ENCODE peak calls at places on chromosomes 2 and 18, in five cellular contexts. P is IMR-90, B is K562, F is hepatocyte, U is adrenal gland. K is an unnamed sample.

GRCh38 chr18:22840606-22841144 is 92.5 kb upstream of the RBBP8 start:
- DNase-seq in B (no peak), F (no peak), U (no peak), P (peak; percentile 49), K (no peak)

GRCh38 chr2:96108578-96109561 is 7.5 kb downstream of the ADRA2B start:
- DNase-seq in F (no peak), U (no peak), P (no peak), B (no peak), K (no peak)

GRCh38 chr2:145563752-145564615 is 1044.1 kb upstream of the ZEB2 start:
- DNase-seq in P (peak; percentile 72), B (no peak), U (no peak), F (peak; percentile 41), K (peak; percentile 30)

GRCh38 chr2:148161909-148162308 is 141.0 kb downstream of the MBD5 start:
- DNase-seq in B (peak; percentile 5), P (no peak), F (no peak), U (no peak), K (no peak)

GRCh38 chr2:152363933-152364332 is 29.0 kb downstream of the FMNL2 start:
- DNase-seq in U (no peak), B (no peak), F (no peak), P (no peak), K (no peak)

GRCh38 chr2:178829299-178829698 is 22.1 kb upstream of the TTN start:
- DNase-seq in F (no peak), B (no peak), U (no peak), P (peak; percentile 9), K (no peak)

GRCh38 chr2:156399950-156400703 is 36.1 kb upstream of the GPD2 start:
- DNase-seq in U (peak; percentile 86), B (peak; percentile 73), P (peak; percentile 64), F (peak; percentile 82), K (peak; percentile 82)

GRCh38 chr18:55381277-55381676 is 206.7 kb downstream of the TCF4 start:
- DNase-seq in P (peak; percentile 89), U (no peak), F (no peak), B (no peak), K (no peak)

GRCh38 chr18:39788395-39788794 is 2166.6 kb upstream of the PIK3C3 start:
- DNase-seq in P (peak; percentile 18), U (no peak), F (no peak), B (no peak), K (no peak)

GRCh38 chr18:62452280-62452824 is 70.5 kb upstream of the ZCCHC2 start:
- DNase-seq in B (no peak), U (no peak), F (peak; percentile 53), P (peak; percentile 19), K (no peak)

GRCh38 chr18:70621710-70622109 is 332.9 kb downstream of the SOCS6 start:
- DNase-seq in F (no peak), B (no peak), U (no peak), P (no peak), K (no peak)

GRCh38 chr2:120760446-120761135 is 24.9 kb downstream of the GLI2 start:
- DNase-seq in B (no peak), F (no peak), P (peak; percentile 38), U (no peak), K (no peak)

GRCh38 chr2:204967199-204967995 is 422.1 kb downstream of the PARD3B start:
- DNase-seq in P (no peak), U (peak; percentile 14), B (no peak), F (no peak), K (no peak)

GRCh38 chr2:218679119-218679518 is 7.2 kb downstream of the STK36 start:
- DNase-seq in F (no peak), U (no peak), P (peak; percentile 32), B (peak; percentile 50), K (no peak)

GRCh38 chr2:3692375-3692774 is 11.0 kb upstream of the DCDC2C start:
- DNase-seq in P (peak; percentile 31), U (no peak), B (peak; percentile 12), F (no peak), K (no peak)

GRCh38 chr2:230864605-230865323 is at the start of gene ITM2C:
- DNase-seq in U (peak; percentile 57), B (peak; percentile 91), F (peak; percentile 93), P (peak; percentile 62), K (peak; percentile 61)

GRCh38 chr2:65114921-65115320 is 15.0 kb downstream of the RAB1A start:
- DNase-seq in P (no peak), U (no peak), B (no peak), F (no peak), K (no peak)

GRCh38 chr18:59606193-59607175 is 90.7 kb downstream of the CCBE1 start:
- DNase-seq in P (peak; percentile 89), B (no peak), U (no peak), F (no peak), K (no peak)

GRCh38 chr2:232230557-232230956 is 148.0 kb upstream of the ALPP start:
- DNase-seq in P (peak; percentile 17), U (no peak), B (peak; percentile 9), F (peak; percentile 13), K (no peak)

GRCh38 chr2:199692489-199692888 is 158.5 kb downstream of the FTCDNL1 start:
- DNase-seq in P (no peak), F (peak; percentile 25), B (no peak), U (peak; percentile 20), K (no peak)

GRCh38 chr2:44130441-44130840 is 38.2 kb upstream of the PPM1B start:
- DNase-seq in U (no peak), B (peak; percentile 8), P (peak; percentile 73), F (no peak), K (no peak)

GRCh38 chr2:64860321-64860751 is 128.9 kb upstream of the SLC1A4 start:
- DNase-seq in F (no peak), U (peak; percentile 32), B (no peak), P (no peak), K (no peak)

GRCh38 chr18:60875957-60876507 is 457.2 kb upstream of the CDH20 start:
- DNase-seq in F (no peak), P (no peak), U (no peak), B (no peak), K (no peak)

GRCh38 chr2:486381-486780 is 190.8 kb downstream of the TMEM18 start:
- DNase-seq in P (no peak), U (no peak), B (no peak), F (no peak), K (no peak)

GRCh38 chr2:25740810-25741381 is 67.5 kb upstream of the DTNB start:
- DNase-seq in F (no peak), P (no peak), U (no peak), B (no peak), K (no peak)

GRCh38 chr18:24726727-24727539 is 266.5 kb downstream of the HRH4 start:
- DNase-seq in P (peak; percentile 86), U (peak; percentile 61), B (peak; percentile 39), F (peak; percentile 87), K (peak; percentile 51)

GRCh38 chr2:205768815-205769493 is 86.7 kb downstream of the NRP2 start:
- DNase-seq in F (no peak), U (no peak), P (peak; percentile 60), B (no peak), K (peak; percentile 31)

GRCh38 chr2:28601612-28602011 is 105.8 kb downstream of the PLB1 start:
- DNase-seq in B (no peak), P (no peak), F (no peak), U (no peak), K (no peak)
- H3K4me3 ChIP-seq in B (no peak overlapping the region), P (no peak overlapping the region), F (no peak overlapping the region), U (no peak overlapping the region), K (no peak overlapping the region)

DNA sequence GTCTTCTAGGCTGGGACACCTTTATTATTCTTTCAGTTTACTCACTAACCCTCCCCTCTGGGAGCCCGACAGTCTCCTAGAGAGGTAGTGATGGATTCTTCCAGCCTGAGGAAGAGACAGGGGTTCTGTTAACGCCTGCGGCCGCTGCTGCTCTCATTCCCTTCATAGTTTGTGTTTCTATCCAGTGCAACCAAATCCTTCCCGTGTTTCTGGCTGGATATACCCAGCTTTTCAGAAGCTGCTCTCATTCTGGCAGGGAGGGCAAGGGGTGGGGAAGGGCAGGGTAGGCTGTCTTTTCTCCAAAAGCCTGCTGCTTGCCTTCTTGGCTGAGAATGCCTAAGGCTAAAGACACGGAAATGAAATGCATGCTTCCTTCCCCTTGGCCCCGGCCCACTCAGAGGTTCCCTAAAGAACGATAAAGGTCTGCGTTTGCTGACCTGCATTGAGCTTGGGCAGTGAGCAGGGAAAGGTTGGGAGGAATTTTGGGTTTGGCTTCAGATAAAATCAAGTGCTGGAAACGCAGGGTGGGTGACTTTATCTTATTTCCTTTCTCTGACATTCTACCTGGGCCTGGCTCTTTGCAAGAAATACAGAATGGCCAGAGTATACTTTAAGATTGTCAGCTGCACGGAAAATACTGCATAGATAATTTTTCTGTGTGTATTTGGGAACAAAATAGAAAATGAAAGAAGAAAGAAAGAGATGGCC is 390.9 kb downstream of the NBAS start:
- DNase-seq in F (no peak), U (no peak), B (no peak), P (no peak), K (no peak)
- H3K4me3 ChIP-seq in F (no peak overlapping the region), U (no peak overlapping the region), B (no peak overlapping the region), P (peak overlapping the region; percentile 26), K (no peak overlapping the region)

DNA sequence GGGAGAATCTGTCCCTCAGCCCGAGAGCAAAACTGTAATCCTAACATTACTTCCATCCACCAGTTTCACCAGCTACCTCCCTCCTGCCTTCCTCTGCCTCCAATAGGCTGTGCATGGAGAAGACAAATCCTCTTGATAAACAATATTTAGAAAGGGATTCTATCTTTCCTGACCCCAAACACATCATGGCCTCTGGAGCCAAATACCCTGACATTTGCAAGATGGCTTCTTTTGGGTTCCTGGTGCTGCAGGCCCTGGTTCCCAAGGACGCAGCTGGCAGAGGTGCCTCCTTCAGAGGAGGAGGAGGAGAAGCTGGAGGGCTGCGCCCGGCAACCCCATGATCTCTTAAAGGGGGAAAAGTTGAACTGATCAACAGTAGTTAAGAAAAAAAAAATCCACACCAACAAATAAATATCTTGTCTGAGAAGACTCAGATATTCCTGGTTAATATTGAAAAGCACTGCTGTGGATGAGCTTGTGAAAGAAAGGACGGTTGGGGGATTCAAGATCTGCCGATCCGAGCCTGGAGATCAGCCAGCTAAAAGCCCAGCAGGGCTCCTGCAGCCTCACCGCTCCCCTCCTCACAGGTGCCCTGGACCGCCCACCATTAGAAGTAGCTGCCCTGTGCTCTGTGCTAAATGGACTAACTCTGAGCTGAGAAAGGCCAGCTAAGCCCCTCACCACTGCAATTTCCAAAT is 116.8 kb downstream of the MSH2 start:
- DNase-seq in P (no peak), F (no peak), B (no peak), U (no peak), K (no peak)
- H3K4me3 ChIP-seq in P (no peak overlapping the region), F (no peak overlapping the region), B (no peak overlapping the region), U (no peak overlapping the region), K (no peak overlapping the region)

DNA sequence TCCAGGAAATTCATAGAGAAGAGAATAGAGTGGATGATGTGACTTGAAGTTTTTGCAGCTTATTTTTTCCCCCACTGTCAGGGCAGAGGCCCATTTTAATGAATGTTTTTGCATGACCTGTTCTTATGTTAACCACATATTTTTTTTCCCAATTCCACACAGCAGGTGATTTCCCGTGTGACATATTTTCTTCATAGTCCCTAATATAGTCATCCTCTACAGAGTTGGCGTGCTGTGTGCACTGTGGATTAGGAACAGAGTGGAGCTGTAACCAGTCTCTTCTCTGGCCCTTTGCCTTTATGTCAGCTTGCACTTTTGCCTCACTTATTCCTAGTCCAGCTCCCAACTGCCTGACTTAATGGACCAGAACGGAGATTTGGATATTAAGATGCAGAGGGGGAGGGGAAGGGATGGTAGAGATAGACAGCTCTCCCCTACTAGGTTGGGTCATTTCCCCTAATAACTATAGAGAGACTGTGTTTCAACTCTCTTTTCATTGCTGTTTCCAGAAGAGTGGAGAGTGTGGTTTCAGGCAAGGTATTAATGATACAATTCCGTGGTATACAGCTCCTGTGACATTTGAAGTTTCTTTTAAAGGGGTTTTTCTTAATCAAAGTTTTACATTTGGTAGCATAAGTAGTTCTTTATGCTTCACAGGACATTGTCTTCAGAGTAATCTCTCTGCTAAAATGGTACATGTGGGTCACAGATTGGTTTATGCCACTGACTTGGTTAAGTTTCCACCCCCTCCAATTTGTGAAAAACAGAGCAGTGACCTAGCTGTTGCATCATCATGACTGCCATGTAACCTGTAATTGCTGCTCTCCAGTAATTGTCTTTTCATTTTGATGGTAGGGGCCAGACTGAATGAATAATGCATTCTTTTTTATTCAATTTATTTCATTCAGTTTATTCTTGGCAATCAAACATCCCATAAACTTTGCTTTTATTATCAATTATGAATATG is 161.3 kb downstream of the HAUS1 start:
- DNase-seq in U (no peak), B (no peak), P (no peak), F (no peak), K (no peak)
- H3K4me3 ChIP-seq in U (no peak overlapping the region), B (no peak overlapping the region), P (no peak overlapping the region), F (no peak overlapping the region), K (no peak overlapping the region)

K was measured in prostate gland.